ENCODE peak calls at places on chromosomes 11 and 22, in nine cellular contexts. G is endodermal cell; R is CD8-positive, alpha-beta T cell; T is tibial artery; K is upper lobe of left lung; L is ovary; A is heart right ventricle; F is thoracic aorta; D is heart left ventricle. V is an unnamed sample. For H3K4me1, the result is how much of the 10 kb centered on the place peaks cover.

GRCh38 chr11:36456136-36456535 is 53.9 kb downstream of the TRAF6 start:
- DNase-seq in G (peak), R (no peak), T (no peak), K (peak), L (no peak), A (no peak), F (no peak), D (no peak), V (no peak)

GRCh38 chr22:30086496-30086895 is 6.2 kb downstream of the HORMAD2 start:
- DNase-seq in G (no peak), R (no peak), T (no peak), K (no peak), L (no peak), A (no peak), F (no peak), D (no peak), V (no peak)

GRCh38 chr11:83241291-83241946 is 44.7 kb downstream of the CCDC90B start:
- DNase-seq in G (peak), R (no peak), T (no peak), K (no peak), L (peak), A (peak), F (no peak), D (no peak), V (no peak)

GRCh38 chr11:2797181-2797711 is 88.3 kb downstream of the CDKN1C start:
- DNase-seq in G (peak), R (peak), T (peak), K (peak), L (peak), A (no peak), F (no peak), D (peak), V (no peak)

GRCh38 chr22:40560551-40560950 is 76.0 kb downstream of the MRTFA start:
- DNase-seq in G (no peak), R (no peak), T (no peak), K (no peak), L (no peak), A (no peak), F (no peak), D (no peak), V (no peak)

GRCh38 chr22:39109361-39109760 is 12.3 kb downstream of the APOBEC3H start:
- DNase-seq in G (no peak), R (no peak), T (no peak), K (no peak), L (no peak), A (no peak), F (no peak), D (no peak), V (no peak)

GRCh38 chr11:77994434-77995362 is at the start of gene INTS4:
- DNase-seq in G (peak), R (peak), T (peak), K (peak), L (peak), A (peak), F (peak), D (peak), V (peak)

GRCh38 chr11:122743949-122744876 is 88.7 kb downstream of the UBASH3B start:
- DNase-seq in G (peak), R (peak), T (peak), K (no peak), L (no peak), A (no peak), F (no peak), D (no peak), V (peak)

GRCh38 chr22:30605449-30606110 is 1.4 kb upstream of the TCN2 start:
- DNase-seq in G (peak), R (peak), T (peak), K (no peak), L (peak), A (peak), F (no peak), D (no peak), V (peak)

GRCh38 chr11:115284766-115285165 is 219.4 kb downstream of the CADM1 start:
- DNase-seq in G (no peak), R (no peak), T (no peak), K (no peak), L (no peak), A (no peak), F (no peak), D (no peak), V (no peak)

GRCh38 chr11:47099213-47099917 is 77.3 kb downstream of the ARFGAP2 start:
- DNase-seq in G (no peak), R (no peak), T (no peak), K (no peak), L (no peak), A (no peak), F (no peak), D (no peak), V (no peak)

GRCh38 chr22:42805998-42806481 is 51.0 kb downstream of the ARFGAP3 start:
- DNase-seq in G (no peak), R (no peak), T (no peak), K (no peak), L (no peak), A (no peak), F (no peak), D (no peak), V (no peak)
- H3K27ac ChIP-seq in G (peak), R (no peak), T (peak), K (peak), L (no peak), A (peak), F (peak), D (peak), V (no peak)

GRCh38 chr22:44737414-44738346 is 14.7 kb upstream of the ARHGAP8 start:
- DNase-seq in G (no peak), R (no peak), T (no peak), K (peak), L (no peak), A (no peak), F (no peak), D (no peak), V (no peak)
- H3K4me3 ChIP-seq in G (no peak), R (no peak), T (no peak), K (no peak), L (no peak), A (no peak), F (no peak), D (no peak), V (no peak)

DNA sequence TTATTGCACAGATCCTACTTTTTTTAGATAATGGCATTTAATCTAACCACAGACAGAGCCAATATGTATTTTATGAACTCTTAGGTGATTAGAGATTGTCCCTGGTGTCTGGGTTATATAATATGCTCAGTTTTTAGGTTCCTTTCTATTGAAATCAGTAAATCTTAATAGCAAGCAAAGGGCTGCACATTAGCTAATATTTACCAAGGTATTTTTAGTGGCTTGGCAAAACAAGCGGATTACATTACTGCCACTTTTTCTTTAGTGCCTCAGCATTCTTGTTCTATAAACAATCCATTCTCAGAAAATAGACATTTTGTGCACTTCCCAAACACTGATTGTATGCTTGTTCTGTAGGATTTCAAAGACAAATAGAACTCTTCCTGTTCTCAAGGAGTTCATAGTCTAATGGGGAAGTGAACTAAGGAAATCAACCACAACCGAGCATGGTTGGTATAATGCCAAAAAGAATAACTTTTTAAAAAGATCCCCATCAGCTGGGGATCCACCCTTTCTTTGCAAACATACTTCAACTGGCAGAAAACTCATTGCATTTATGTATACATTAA is 23.8 kb downstream of the KCNJ1 start:
- DNase-seq in G (no peak), R (no peak), T (no peak), K (no peak), L (no peak), A (no peak), F (no peak), D (no peak), V (no peak)
- H3K4me1 ChIP-seq in G (under half), R (under half), T (under half), K (under half), L (under half), A (under half), F (under half), D (under half), V (under half)

GRCh38 chr22:44740307-44740706 is 12.1 kb upstream of the ARHGAP8 start:
- DNase-seq in G (no peak), R (no peak), T (no peak), K (no peak), L (no peak), A (no peak), F (no peak), D (no peak), V (no peak)
- H3K27ac ChIP-seq in G (no peak), R (no peak), T (no peak), K (no peak), L (no peak), A (no peak), F (no peak), D (no peak), V (no peak)

DNA sequence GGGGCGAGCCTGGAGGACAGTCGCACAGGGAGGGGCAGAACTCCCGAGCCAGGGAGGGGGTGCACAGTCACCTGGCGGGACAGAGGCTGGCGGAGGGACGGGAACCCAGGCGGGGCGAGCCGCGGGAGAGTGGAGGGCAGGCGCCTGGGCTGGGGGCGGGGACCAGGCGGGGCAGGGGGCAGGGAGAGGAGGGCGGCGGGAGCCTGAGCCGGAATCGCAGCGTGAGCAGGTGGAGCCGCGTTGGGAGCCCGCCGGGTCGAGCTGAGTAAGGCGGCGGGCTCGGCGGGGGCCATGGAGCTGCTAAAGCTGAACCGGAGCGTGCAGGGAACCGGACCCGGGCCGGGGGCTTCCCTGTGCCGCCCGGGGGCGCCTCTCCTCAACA is at the start of gene CCKBR:
- DNase-seq in G (peak), R (peak), T (no peak), K (peak), L (no peak), A (no peak), F (no peak), D (no peak), V (peak)
- H3K4me3 ChIP-seq in G (peak), R (peak), T (peak), K (peak), L (peak), A (peak), F (peak), D (peak), V (peak)

GRCh38 chr22:45678961-45679912 is 7.6 kb downstream of the ATXN10 start:
- DNase-seq in G (no peak), R (no peak), T (no peak), K (no peak), L (no peak), A (no peak), F (no peak), D (no peak), V (no peak)

GRCh38 chr22:45673482-45674175 is 2.0 kb downstream of the ATXN10 start:
- DNase-seq in G (no peak), R (no peak), T (no peak), K (no peak), L (no peak), A (no peak), F (no peak), D (no peak), V (no peak)

GRCh38 chr22:45677060-45677459 is 5.4 kb downstream of the ATXN10 start:
- DNase-seq in G (no peak), R (no peak), T (no peak), K (no peak), L (no peak), A (no peak), F (no peak), D (no peak), V (no peak)

GRCh38 chr22:45672564-45673481 is 1.2 kb downstream of the ATXN10 start:
- DNase-seq in G (no peak), R (no peak), T (no peak), K (no peak), L (no peak), A (no peak), F (no peak), D (no peak), V (no peak)

DNA sequence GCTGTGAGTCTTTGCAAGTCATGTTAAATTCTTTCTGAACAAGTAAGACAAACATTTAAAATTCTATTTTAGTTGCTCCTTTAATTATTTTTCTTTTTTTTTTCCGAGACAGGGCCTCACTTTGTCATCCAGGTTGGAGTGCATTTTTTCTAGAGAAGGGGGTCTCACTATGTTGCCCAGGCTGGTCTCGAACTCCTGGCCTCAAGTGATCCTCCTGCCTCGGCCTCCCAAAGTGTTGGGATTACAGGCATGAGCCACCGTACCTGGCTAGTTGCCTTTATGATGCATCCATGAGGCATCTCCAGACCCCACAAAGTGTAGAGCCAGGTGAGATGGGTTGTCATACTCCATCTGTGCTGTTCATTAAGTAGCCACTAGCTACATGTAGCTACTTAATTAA is 4.4 kb downstream of the ATXN10 start:
- DNase-seq in G (no peak), R (no peak), T (no peak), K (no peak), L (no peak), A (no peak), F (no peak), D (no peak), V (no peak)
- H3K4me1 ChIP-seq in G (under half), R (under half), T (under half), K (under half), L (under half), A (half or more), F (under half), D (under half), V (under half)

DNA sequence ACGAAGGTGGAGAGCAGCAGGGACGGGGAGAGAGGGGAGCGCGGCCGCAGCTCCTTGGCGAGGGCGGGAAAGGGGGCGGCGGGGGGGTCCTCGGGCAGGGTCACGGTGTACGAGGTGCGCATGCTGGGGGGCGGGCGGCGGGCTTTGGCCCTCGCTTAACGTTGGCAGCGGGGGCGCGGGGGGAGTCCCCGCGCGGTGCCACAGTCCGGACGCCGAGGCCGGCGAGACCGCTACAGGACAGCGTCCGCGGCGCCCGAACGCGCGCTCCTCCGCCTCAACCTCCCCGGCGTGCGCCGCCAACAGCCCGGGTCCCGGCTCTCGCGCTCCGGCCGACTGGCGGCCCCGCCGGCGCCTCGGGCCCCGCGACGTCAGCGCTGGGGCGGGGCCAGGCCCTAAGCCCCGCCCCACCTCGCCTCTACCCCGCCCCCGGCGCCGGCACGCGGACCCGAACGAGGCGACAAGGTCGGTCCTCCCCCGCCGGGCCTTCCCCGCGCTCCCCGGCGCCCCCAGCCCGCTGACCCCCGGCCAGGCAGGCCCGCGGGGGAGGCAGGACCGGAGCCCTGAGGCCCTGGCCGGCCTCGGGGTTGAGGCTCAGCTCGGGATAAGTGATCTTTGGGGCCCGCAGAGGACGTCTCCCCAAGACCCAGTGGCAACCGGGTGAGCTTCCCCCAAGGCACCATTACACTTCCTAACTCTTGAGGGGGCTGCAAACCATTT is 17.5 kb downstream of the USP2 start:
- DNase-seq in G (peak), R (peak), T (peak), K (peak), L (peak), A (no peak), F (no peak), D (peak), V (peak)
- H3K27ac ChIP-seq in G (no peak), R (no peak), T (peak), K (peak), L (peak), A (peak), F (no peak), D (peak), V (no peak)

GRCh38 chr22:36775589-36775965 is 342 bp downstream of the IFT27 start:
- DNase-seq in G (peak), R (peak), T (no peak), K (peak), L (peak), A (peak), F (no peak), D (no peak), V (peak)

GRCh38 chr22:36778020-36778419 is 2.1 kb upstream of the IFT27 start:
- DNase-seq in G (no peak), R (no peak), T (no peak), K (no peak), L (no peak), A (no peak), F (no peak), D (no peak), V (no peak)

GRCh38 chr22:36775966-36776669 is at the start of gene IFT27:
- DNase-seq in G (peak), R (peak), T (peak), K (peak), L (peak), A (peak), F (peak), D (peak), V (peak)

GRCh38 chr22:36773935-36774334 is 2.0 kb downstream of the IFT27 start:
- DNase-seq in G (no peak), R (no peak), T (no peak), K (no peak), L (no peak), A (no peak), F (no peak), D (no peak), V (peak)

GRCh38 chr22:36776722-36777121 is 803 bp upstream of the IFT27 start:
- DNase-seq in G (no peak), R (peak), T (no peak), K (no peak), L (no peak), A (no peak), F (no peak), D (no peak), V (no peak)
- H3K4me3 ChIP-seq in G (peak), R (peak), T (peak), K (peak), L (peak), A (peak), F (peak), D (peak), V (peak)